ENCODE peak calls at places on chromosomes 11 and 22, in seven cellular contexts. I is CD8-positive, alpha-beta T cell; V is nephron progenitor cell; X is lower lobe of right lung; B is lower leg skin; Y is cardiac muscle cell; N is A549. U is an unnamed sample.

GRCh38 chr11:10294289-10294953 is 402 bp upstream of the SBF2 start:
- DNase-seq in V (peak; percentile 64), I (no peak), X (peak; percentile 55), Y (peak; percentile 55), B (peak; percentile 60), N (peak; percentile 41), U (peak; percentile 38)

GRCh38 chr11:125164422-125165110 is at the start of gene PKNOX2:
- DNase-seq in Y (peak; percentile 90), N (peak; percentile 47), B (peak; percentile 30), X (peak; percentile 68), I (peak; percentile 63), V (peak; percentile 93), U (peak; percentile 12)

GRCh38 chr11:134228625-134229024 is 4.2 kb downstream of the VPS26B start:
- DNase-seq in Y (no peak), I (peak; percentile 28), X (no peak), V (no peak), B (no peak), N (no peak), U (peak; percentile 67)

GRCh38 chr11:29119691-29120328 is 897.0 kb downstream of the KCNA4 start:
- DNase-seq in B (no peak), V (no peak), Y (no peak), N (peak; percentile 28), X (no peak), I (no peak), U (peak; percentile 91)

GRCh38 chr22:42726811-42727210 is 6.1 kb upstream of the A4GALT start:
- DNase-seq in X (no peak), Y (no peak), N (no peak), V (no peak), I (no peak), B (no peak), U (no peak)

GRCh38 chr11:75593337-75593915 is 31.4 kb downstream of the SERPINH1 start:
- DNase-seq in V (no peak), B (no peak), I (no peak), Y (no peak), X (no peak), N (no peak), U (no peak)

GRCh38 chr11:106770489-106771100 is 247.7 kb downstream of the GUCY1A2 start:
- DNase-seq in N (no peak), Y (no peak), B (no peak), V (no peak), I (no peak), X (no peak), U (no peak)

GRCh38 chr11:130315354-130315970 is 745 bp upstream of the ZBTB44 start:
- DNase-seq in N (no peak), V (peak; percentile 16), B (peak; percentile 26), X (peak; percentile 73), I (peak; percentile 47), Y (no peak), U (no peak)

GRCh38 chr11:72924568-72925190 is 110.5 kb downstream of the ATG16L2 start:
- DNase-seq in X (no peak), V (no peak), Y (no peak), B (no peak), N (peak; percentile 11), I (no peak), U (peak; percentile 31)
- TF ChIP-seq CTCF in X (peak; percentile 63), V (no peak), Y (peak; percentile 71), B (no peak), N (peak; percentile 56), I (peak; percentile 42), U (peak; percentile 76)

DNA sequence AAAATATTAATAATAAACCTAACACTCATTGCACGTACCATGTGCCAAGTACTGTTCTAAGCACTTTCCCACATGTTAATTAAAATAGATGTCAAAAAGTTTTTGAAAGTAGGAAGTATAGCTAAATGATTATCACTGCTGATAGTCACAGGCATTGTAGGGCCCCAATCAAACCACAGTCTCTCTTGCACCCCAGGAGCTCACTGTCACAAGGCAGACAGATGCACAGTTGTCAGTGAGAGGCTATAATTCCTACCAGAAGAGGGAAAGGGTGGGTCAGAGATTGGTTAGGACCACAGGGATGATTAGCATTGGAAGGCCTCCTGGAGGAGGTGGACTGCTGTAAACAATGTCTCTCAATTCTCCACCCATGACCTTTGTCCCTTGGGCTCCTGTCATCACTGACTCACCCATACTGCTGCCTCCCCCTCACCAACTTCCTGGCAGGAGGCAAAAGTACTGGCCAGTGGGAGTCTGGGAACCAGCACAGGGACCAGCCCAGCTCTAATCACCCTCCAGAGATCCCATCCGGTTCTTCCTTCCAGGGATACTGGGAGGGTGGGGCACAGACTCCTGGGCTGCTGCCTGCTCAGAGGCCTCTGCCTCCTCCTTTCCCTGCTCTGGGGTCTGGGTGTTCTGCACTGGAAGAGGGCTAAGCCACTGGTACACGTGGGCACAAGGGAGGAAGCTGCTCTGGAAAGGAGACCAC is 1.1 kb upstream of the POLD4 start:
- DNase-seq in N (peak; percentile 96), B (peak; percentile 64), I (no peak), Y (no peak), V (peak; percentile 39), X (peak; percentile 61), U (peak; percentile 97)
- TF ChIP-seq CTCF in N (no peak), B (no peak), I (no peak), Y (peak; percentile 4), V (no peak), X (no peak), U (peak; percentile 61)

GRCh38 chr11:20131744-20132666 is 28.3 kb downstream of the DBX1 start:
- DNase-seq in N (peak; percentile 74), B (peak; percentile 32), Y (peak; percentile 67), V (peak; percentile 72), X (peak; percentile 63), I (peak; percentile 9), U (peak; percentile 43)

GRCh38 chr11:20137637-20138036 is 22.6 kb downstream of the DBX1 start:
- DNase-seq in X (no peak), I (no peak), B (no peak), N (no peak), V (no peak), Y (no peak), U (no peak)

GRCh38 chr11:20127671-20128527 is 32.4 kb downstream of the DBX1 start:
- DNase-seq in N (peak; percentile 66), B (peak; percentile 59), X (peak; percentile 76), V (peak; percentile 90), I (peak; percentile 67), Y (peak; percentile 84), U (peak; percentile 65)

GRCh38 chr11:20134991-20135736 is 25.1 kb downstream of the DBX1 start:
- DNase-seq in X (no peak), B (no peak), Y (no peak), N (no peak), V (no peak), I (no peak), U (peak; percentile 11)

GRCh38 chr11:20132667-20133039 is 27.6 kb downstream of the DBX1 start:
- DNase-seq in N (no peak), B (no peak), Y (no peak), I (no peak), V (no peak), X (no peak), U (no peak)
- TF ChIP-seq CTCF in N (no peak), B (no peak), Y (no peak), I (no peak), V (no peak), X (no peak), U (peak; percentile 62)

GRCh38 chr11:64078905-64079304 is 43.2 kb downstream of the FLRT1 start:
- DNase-seq in Y (no peak), B (no peak), V (no peak), N (no peak), X (no peak), I (no peak), U (no peak)
- TF ChIP-seq CTCF in Y (no peak), B (no peak), V (no peak), N (no peak), X (no peak), I (no peak), U (no peak)

DNA sequence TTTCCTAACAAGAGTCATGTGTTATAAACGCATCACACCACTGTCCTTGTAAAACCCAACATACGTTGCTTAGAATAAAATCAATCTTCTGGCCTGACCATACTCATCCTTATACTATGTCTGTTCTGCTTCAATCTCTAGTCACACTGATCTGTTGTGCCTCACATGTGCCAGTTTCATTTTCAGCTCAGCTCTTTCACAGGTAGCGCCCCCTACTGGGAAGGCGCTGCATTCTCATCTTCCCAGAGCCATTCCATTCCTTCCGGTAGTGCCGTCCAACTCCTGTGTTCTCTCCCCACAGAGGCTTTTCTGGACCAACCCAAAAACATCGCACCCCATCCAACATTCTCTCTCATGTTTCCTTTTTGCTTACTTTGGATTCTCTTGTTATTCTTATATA is 22.2 kb downstream of the CASP5 start:
- DNase-seq in I (peak; percentile 46), X (peak; percentile 50), N (no peak), V (no peak), Y (no peak), B (no peak), U (no peak)
- TF ChIP-seq CTCF in I (peak; percentile 70), X (peak; percentile 71), N (no peak), V (peak; percentile 45), Y (peak; percentile 39), B (no peak), U (peak; percentile 68)

DNA sequence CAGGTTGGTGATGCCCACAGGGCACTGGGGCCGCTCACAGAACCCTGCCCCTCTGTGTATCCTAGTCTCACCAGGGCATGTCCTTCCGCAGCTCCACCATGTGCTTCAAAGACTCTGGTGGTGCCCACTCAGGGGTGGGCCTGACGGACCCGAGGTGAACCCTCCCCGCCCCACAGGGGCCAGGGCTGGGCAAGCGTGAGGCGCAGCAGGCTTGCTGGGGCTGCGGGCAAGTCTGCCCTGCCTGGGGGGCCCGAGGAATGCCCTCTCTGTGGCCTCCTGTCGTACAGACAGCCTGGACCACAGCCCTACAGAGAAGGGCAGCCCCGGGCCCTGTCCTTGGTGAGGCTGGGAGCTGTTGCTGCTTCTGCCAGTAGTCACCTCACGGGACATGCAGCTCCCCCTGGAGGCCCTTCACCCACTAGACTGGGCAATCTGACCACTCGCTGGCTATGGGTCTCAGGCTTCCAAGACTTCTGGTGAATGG is 40.2 kb downstream of the TBX1 start:
- DNase-seq in Y (peak; percentile 57), V (no peak), N (no peak), B (no peak), X (peak; percentile 41), I (no peak), U (peak; percentile 28)
- TF ChIP-seq CTCF in Y (peak; percentile 43), V (no peak), N (no peak), B (no peak), X (no peak), I (no peak), U (peak; percentile 71)

U was measured in HFFc6.